ENCODE peak calls at places on chromosomes 2 and 18, in ten cellular contexts. N is fibroblast of lung, Q is amygdala, K is left cardiac atrium, C is ACHN, V is AG04449, A is SJSA1, Y is lung microvascular endothelial cell, L is HTR-8/SVneo, I is Ammon's horn. O is an unnamed sample.

GRCh38 chr2:74983606-74984005 is 25.2 kb downstream of the POLE4 start:
- DNase-seq in I (no peak), L (no peak), K (no peak), V (no peak), C (no peak), Q (no peak), Y (no peak), N (no peak), A (no peak), O (no peak)

GRCh38 chr2:113231064-113231463 is 47.7 kb downstream of the PAX8 start:
- DNase-seq in L (no peak), V (no peak), Y (no peak), K (no peak), I (no peak), A (no peak), C (no peak), Q (no peak), N (no peak), O (no peak)

GRCh38 chr2:157874997-157875719 is 972 bp downstream of the ACVR1 start:
- DNase-seq in N (peak; percentile 92), A (peak; percentile 46), C (peak; percentile 64), Q (no peak), Y (peak; percentile 33), K (peak; percentile 42), L (peak; percentile 35), I (peak; percentile 35), V (peak; percentile 55), O (peak; percentile 80)

GRCh38 chr2:101064868-101065549 is 62.9 kb downstream of the RPL31 start:
- DNase-seq in K (no peak), V (no peak), Y (peak; percentile 95), A (peak; percentile 64), C (peak; percentile 68), I (no peak), L (peak; percentile 27), N (peak; percentile 35), Q (no peak), O (peak; percentile 76)

GRCh38 chr2:237920673-237921072 is 46.1 kb upstream of the UBE2F start:
- DNase-seq in V (no peak), Q (no peak), A (no peak), Y (no peak), L (no peak), C (no peak), I (no peak), N (no peak), K (no peak), O (no peak)

GRCh38 chr2:40095003-40095402 is 315.9 kb upstream of the THUMPD2 start:
- DNase-seq in A (no peak), I (no peak), L (peak; percentile 15), V (no peak), K (no peak), N (peak; percentile 89), C (peak; percentile 19), Y (no peak), Q (no peak), O (peak; percentile 86)

GRCh38 chr2:198731842-198732421 is 725.8 kb downstream of the SATB2 start:
- DNase-seq in Y (no peak), V (no peak), I (no peak), A (no peak), C (no peak), L (no peak), Q (no peak), K (no peak), N (peak; percentile 15), O (no peak)

GRCh38 chr2:44975571-44976450 is 33.4 kb downstream of the SIX2 start:
- DNase-seq in C (no peak), V (no peak), I (no peak), N (peak; percentile 38), Y (no peak), K (no peak), L (no peak), Q (no peak), A (no peak), O (no peak)

GRCh38 chr2:20042531-20042930 is 8.9 kb downstream of the LAPTM4A start:
- DNase-seq in Q (no peak), Y (peak; percentile 30), V (no peak), I (no peak), A (no peak), L (no peak), K (no peak), C (no peak), N (peak; percentile 21), O (no peak)

GRCh38 chr18:25604909-25605247 is 252.9 kb upstream of the ZNF521 start:
- DNase-seq in K (no peak), Y (no peak), I (no peak), C (no peak), V (no peak), Q (no peak), L (no peak), A (no peak), N (no peak), O (no peak)

GRCh38 chr18:79664525-79665125 is 15.0 kb upstream of the CTDP1 start:
- DNase-seq in Q (no peak), L (peak; percentile 15), K (no peak), I (no peak), Y (no peak), A (peak; percentile 65), N (peak; percentile 72), V (no peak), C (no peak), O (peak; percentile 29)

GRCh38 chr2:27890146-27891062 is at the start of the genes BABAM2 and RBKS:
- DNase-seq in C (peak; percentile 90), A (peak; percentile 78), Y (peak; percentile 92), L (peak; percentile 87), K (peak; percentile 89), I (peak; percentile 85), Q (peak; percentile 85), V (no peak), N (peak; percentile 83), O (peak; percentile 83)

GRCh38 chr2:188940171-188940570 is 34.0 kb upstream of the COL3A1 start:
- DNase-seq in V (no peak), N (peak; percentile 75), A (no peak), C (no peak), K (no peak), Y (peak; percentile 32), I (no peak), L (no peak), Q (no peak), O (no peak)

GRCh38 chr2:55985406-55985805 is 61.8 kb upstream of the EFEMP1 start:
- DNase-seq in L (no peak), K (no peak), I (no peak), A (no peak), N (no peak), V (no peak), C (no peak), Y (no peak), Q (no peak), O (no peak)

GRCh38 chr2:229032596-229033234 is 238.4 kb downstream of the PID1 start:
- DNase-seq in I (no peak), Y (no peak), Q (no peak), V (no peak), C (no peak), L (no peak), A (no peak), N (no peak), K (no peak), O (no peak)

GRCh38 chr2:85248741-85249524 is 78.9 kb downstream of the TGOLN2 start:
- DNase-seq in N (peak; percentile 97), L (peak; percentile 82), Q (no peak), A (peak; percentile 79), K (no peak), V (peak; percentile 93), C (peak; percentile 64), Y (no peak), I (no peak), O (peak; percentile 76)

GRCh38 chr2:76870011-76870410 is 652.2 kb downstream of the LRRTM4 start:
- DNase-seq in N (no peak), L (no peak), I (no peak), Y (no peak), K (no peak), A (no peak), Q (no peak), V (no peak), C (no peak), O (peak; percentile 26)

GRCh38 chr2:47724221-47724981 is 58.5 kb upstream of the MSH6 start:
- DNase-seq in K (no peak), I (no peak), C (peak; percentile 85), N (peak; percentile 22), A (no peak), Y (no peak), V (no peak), L (no peak), Q (no peak), O (peak; percentile 4)

GRCh38 chr18:37565138-37565984 is at the start of gene CELF4:
- DNase-seq in K (no peak), A (no peak), Y (peak; percentile 33), Q (peak; percentile 50), L (no peak), V (no peak), I (peak; percentile 70), N (no peak), C (peak; percentile 19), O (peak; percentile 11)

GRCh38 chr2:102258386-102259074 is 52.8 kb upstream of the IL1RL1 start:
- DNase-seq in C (peak; percentile 75), V (peak; percentile 93), I (no peak), A (no peak), Q (no peak), L (peak; percentile 40), Y (peak; percentile 16), K (no peak), N (peak; percentile 98), O (peak; percentile 73)

GRCh38 chr2:72214429-72215143 is 66.9 kb upstream of the CYP26B1 start:
- DNase-seq in N (peak; percentile 86), K (no peak), A (no peak), V (peak; percentile 56), C (peak; percentile 6), I (no peak), Y (no peak), L (no peak), Q (no peak), O (peak; percentile 48)

GRCh38 chr2:127261835-127262234 is 32.1 kb downstream of the ERCC3 start:
- DNase-seq in I (no peak), A (no peak), N (peak; percentile 28), L (no peak), V (no peak), K (no peak), C (no peak), Y (peak; percentile 68), Q (no peak), O (no peak)

GRCh38 chr2:76296400-76296799 is 585.7 kb upstream of the GCFC2 start:
- DNase-seq in K (no peak), N (no peak), A (no peak), V (no peak), Q (no peak), C (no peak), Y (no peak), L (no peak), I (no peak), O (no peak)

GRCh38 chr18:67010916-67011315 is 407.0 kb upstream of the CDH19 start:
- DNase-seq in Y (no peak), V (no peak), C (peak; percentile 29), K (no peak), Q (no peak), I (no peak), A (no peak), N (peak; percentile 63), L (no peak), O (peak; percentile 39)

GRCh38 chr18:73924316-73924715 is 223.3 kb downstream of the FBXO15 start:
- DNase-seq in I (no peak), A (no peak), V (no peak), Y (no peak), C (no peak), K (no peak), Q (no peak), N (no peak), L (no peak), O (no peak)

GRCh38 chr2:30964334-30964733 is 157.1 kb upstream of the CAPN13 start:
- DNase-seq in Q (no peak), L (no peak), V (no peak), A (no peak), K (no peak), I (no peak), C (no peak), Y (no peak), N (no peak), O (no peak)

GRCh38 chr2:96970248-96970875 is 16.0 kb downstream of the FAM178B start:
- DNase-seq in K (no peak), A (no peak), N (no peak), I (no peak), L (no peak), C (no peak), V (no peak), Y (no peak), Q (no peak), O (peak; percentile 20)

GRCh38 chr2:108404784-108405397 is 27.1 kb downstream of the SULT1C4 start:
- DNase-seq in A (no peak), L (no peak), V (no peak), K (no peak), Y (no peak), C (no peak), N (no peak), I (no peak), Q (no peak), O (no peak)

O was measured in MCF 10A.